ENCODE peak calls at places on chromosomes 11 and 22, in six cellular contexts. P, A, O, C, F and B are unnamed samples.

GRCh38 chr11:76218449-76219206 is 12.3 kb upstream of the WNT11 start:
- DNase-seq in P (no peak), A (no peak), O (no peak), C (no peak), F (no peak), B (no peak)

GRCh38 chr11:29656557-29656956 is 360.3 kb downstream of the KCNA4 start:
- DNase-seq in P (no peak), A (no peak), O (no peak), C (no peak), F (no peak), B (no peak)

GRCh38 chr11:2768471-2769408 is 68.9 kb upstream of the KCNQ1OT1 start:
- DNase-seq in P (peak), A (no peak), O (peak), C (peak), F (no peak), B (no peak)

GRCh38 chr11:114440971-114441810 is 1.9 kb downstream of the REXO2 start:
- DNase-seq in P (no peak), A (no peak), O (no peak), C (no peak), F (no peak), B (no peak)

GRCh38 chr11:123585206-123585605 is 69.2 kb downstream of the SCN3B start:
- DNase-seq in P (no peak), A (no peak), O (no peak), C (no peak), F (no peak), B (no peak)

GRCh38 chr11:69482322-69482721 is 859 bp downstream of the LINC01488 start:
- DNase-seq in P (no peak), A (no peak), O (no peak), C (no peak), F (no peak), B (no peak)

GRCh38 chr11:4677948-4678347 is 19.7 kb downstream of the OR51E2 start:
- DNase-seq in P (no peak), A (no peak), O (no peak), C (no peak), F (no peak), B (no peak)

GRCh38 chr11:44899959-44900358 is 50.7 kb downstream of the TP53I11 start:
- DNase-seq in P (no peak), A (no peak), O (peak), C (no peak), F (peak), B (no peak)

GRCh38 chr11:113415343-113415742 is 27.8 kb downstream of the ANKK1 start:
- DNase-seq in P (no peak), A (no peak), O (no peak), C (no peak), F (no peak), B (no peak)

GRCh38 chr11:63521896-63522295 is 14.7 kb upstream of the PLAAT4 start:
- DNase-seq in P (no peak), A (no peak), O (no peak), C (no peak), F (no peak), B (no peak)

GRCh38 chr11:87466228-87466627 is 428.5 kb downstream of the TMEM135 start:
- DNase-seq in P (no peak), A (no peak), O (no peak), C (no peak), F (no peak), B (no peak)

GRCh38 chr22:43185860-43186261 is 1.1 kb downstream of the TTLL12 start:
- DNase-seq in P (no peak), A (no peak), O (no peak), C (peak), F (no peak), B (peak)

GRCh38 chr11:113977701-113978100 is 2.8 kb downstream of the HTR3A start:
- DNase-seq in P (no peak), A (no peak), O (no peak), C (no peak), F (no peak), B (no peak)

GRCh38 chr11:18700375-18700774 is 1.8 kb downstream of the TMEM86A start:
- DNase-seq in P (no peak), A (no peak), O (no peak), C (no peak), F (no peak), B (no peak)

GRCh38 chr11:83115992-83116641 is 40.8 kb upstream of the PCF11 start:
- DNase-seq in P (no peak), A (no peak), O (no peak), C (no peak), F (no peak), B (no peak)

GRCh38 chr11:17989306-17989705 is 23.5 kb downstream of the SERGEF start:
- DNase-seq in P (no peak), A (no peak), O (no peak), C (no peak), F (no peak), B (no peak)

GRCh38 chr11:107438148-107438547 is 19.5 kb downstream of the CWF19L2 start:
- DNase-seq in P (no peak), A (no peak), O (no peak), C (no peak), F (no peak), B (no peak)